ENCODE peak calls at places on chromosome 19, in eight cellular contexts. P is GM23338, W is endothelial cell of umbilical vein, U is neural progenitor cell, X is GM23248, Q is PC-9, A is astrocyte, O is K562. I is an unnamed sample.
A peak's percentile ranks its signal among the peaks of the same experiment; 100 is the strongest.

GRCh38 chr19:51417107-51417806 is at the start of gene SIGLEC10:
- DNase-seq in P (peak; percentile 46), W (no peak), U (no peak), X (no peak), Q (no peak), A (no peak), O (no peak), I (no peak)

GRCh38 chr19:51158474-51159129 is 16.5 kb downstream of the SIGLEC7 start:
- DNase-seq in P (peak; percentile 93), W (peak; percentile 12), U (peak; percentile 69), X (peak; percentile 46), Q (no peak), A (no peak), O (peak; percentile 73), I (peak; percentile 13)

GRCh38 chr19:48348039-48348438 is 15.7 kb downstream of the TMEM143 start:
- DNase-seq in P (no peak), W (peak; percentile 39), U (no peak), X (no peak), Q (no peak), A (no peak), O (no peak), I (no peak)

GRCh38 chr19:54207908-54208783 is 7.5 kb downstream of the RPS9 start:
- DNase-seq in P (no peak), W (peak; percentile 48), U (no peak), X (peak; percentile 30), Q (peak; percentile 68), A (peak; percentile 72), O (peak; percentile 82), I (peak; percentile 77)

GRCh38 chr19:35212241-35212640 is 16.3 kb downstream of the FAM187B start:
- DNase-seq in P (no peak), W (no peak), U (no peak), X (no peak), Q (no peak), A (no peak), O (no peak), I (no peak)

GRCh38 chr19:46350758-46351159 is 3.9 kb downstream of the PPP5C start:
- DNase-seq in P (no peak), W (peak; percentile 63), U (no peak), X (no peak), Q (no peak), A (no peak), O (no peak), I (no peak)

GRCh38 chr19:31529121-31529520 is 179.9 kb upstream of the TSHZ3 start:
- DNase-seq in P (no peak), W (no peak), U (no peak), X (no peak), Q (no peak), A (no peak), O (no peak), I (no peak)

GRCh38 chr19:49116544-49116943 is 2.4 kb downstream of the LIN7B start:
- DNase-seq in P (no peak), W (no peak), U (no peak), X (no peak), Q (no peak), A (no peak), O (no peak), I (no peak)

GRCh38 chr19:1219786-1220451 is 14.3 kb downstream of the STK11 start:
- DNase-seq in P (no peak), W (no peak), U (no peak), X (no peak), Q (no peak), A (no peak), O (no peak), I (no peak)

GRCh38 chr19:33171916-33172359 is 22.2 kb upstream of the LRP3 start:
- DNase-seq in P (no peak), W (no peak), U (no peak), X (peak; percentile 70), Q (no peak), A (peak; percentile 47), O (no peak), I (peak; percentile 38)

GRCh38 chr19:56971230-56971629 is 130.7 kb upstream of the PEG3 start:
- DNase-seq in P (no peak), W (no peak), U (no peak), X (no peak), Q (no peak), A (no peak), O (no peak), I (no peak)

GRCh38 chr19:30376272-30376671 is 4.1 kb downstream of the ZNF536 start:
- DNase-seq in P (peak; percentile 38), W (no peak), U (no peak), X (no peak), Q (no peak), A (no peak), O (no peak), I (no peak)

GRCh38 chr19:30375651-30376050 is 3.5 kb downstream of the ZNF536 start:
- DNase-seq in P (no peak), W (no peak), U (no peak), X (no peak), Q (no peak), A (no peak), O (no peak), I (no peak)

GRCh38 chr19:30376826-30377425 is 4.7 kb downstream of the ZNF536 start:
- DNase-seq in P (no peak), W (no peak), U (no peak), X (no peak), Q (no peak), A (no peak), O (no peak), I (no peak)

GRCh38 chr19:30373593-30373992 is 1.4 kb downstream of the ZNF536 start:
- DNase-seq in P (peak; percentile 91), W (no peak), U (peak; percentile 74), X (no peak), Q (no peak), A (no peak), O (no peak), I (no peak)

GRCh38 chr19:30374791-30375650 is 2.8 kb downstream of the ZNF536 start:
- DNase-seq in P (peak; percentile 70), W (no peak), U (peak; percentile 54), X (peak; percentile 14), Q (no peak), A (no peak), O (no peak), I (no peak)
- TF ChIP-seq EZH2 in P (no peak), W (no peak), U (peak; percentile 40), X (no peak), Q (no peak), A (no peak), O (no peak), I (no peak)

GRCh38 chr19:55519461-55520311 is 17.2 kb downstream of the SBK2 start:
- DNase-seq in P (no peak), W (no peak), U (no peak), X (peak; percentile 95), Q (peak; percentile 84), A (peak; percentile 85), O (no peak), I (peak; percentile 70)
- H2AFZ ChIP-seq in P (no peak overlapping the region), W (no peak overlapping the region), U (no peak overlapping the region), X (no peak overlapping the region), Q (no peak overlapping the region), A (no peak overlapping the region), O (no peak overlapping the region), I (no peak overlapping the region)

GRCh38 chr19:39115105-39115847 is 10.3 kb upstream of the PAK4 start:
- DNase-seq in P (no peak), W (no peak), U (no peak), X (no peak), Q (no peak), A (no peak), O (no peak), I (no peak)

GRCh38 chr19:39110263-39110967 is 15.2 kb upstream of the PAK4 start:
- DNase-seq in P (peak; percentile 75), W (peak; percentile 28), U (peak; percentile 74), X (peak; percentile 62), Q (peak; percentile 42), A (no peak), O (peak; percentile 71), I (peak; percentile 27)

GRCh38 chr19:39111593-39112199 is 13.9 kb upstream of the PAK4 start:
- DNase-seq in P (no peak), W (no peak), U (no peak), X (no peak), Q (peak; percentile 74), A (no peak), O (peak; percentile 55), I (no peak)

GRCh38 chr19:39112338-39112890 is 13.2 kb upstream of the PAK4 start:
- DNase-seq in P (no peak), W (no peak), U (no peak), X (peak; percentile 32), Q (peak; percentile 94), A (peak; percentile 27), O (no peak), I (no peak)

DNA sequence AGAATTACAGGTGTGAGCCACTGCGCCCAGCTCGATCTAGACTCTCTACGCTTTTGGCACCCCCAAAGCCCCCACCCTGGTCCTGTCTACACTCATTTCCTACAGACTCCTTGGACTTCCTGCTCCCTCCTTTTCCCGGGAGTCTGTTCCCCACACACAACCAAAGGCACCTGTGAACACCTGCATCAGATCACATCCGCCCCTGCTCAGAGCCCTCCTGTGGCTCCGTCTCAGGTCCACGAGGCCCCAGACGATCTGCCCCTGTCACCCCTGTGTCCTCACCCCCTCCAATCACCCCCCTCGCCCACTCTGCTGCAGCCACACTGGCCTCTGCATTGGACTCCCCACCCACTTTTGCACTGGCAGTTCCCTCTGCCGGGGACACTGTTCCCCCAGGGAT is 12.4 kb upstream of the PAK4 start:
- DNase-seq in P (no peak), W (no peak), U (no peak), X (no peak), Q (no peak), A (no peak), O (no peak), I (no peak)
- TF ChIP-seq EZH2 in P (no peak), W (no peak), U (no peak), X (no peak), Q (no peak), A (no peak), O (no peak), I (no peak)

GRCh38 chr19:36418287-36419001 is at the start of gene ZFP82:
- DNase-seq in P (peak; percentile 95), W (peak; percentile 88), U (peak; percentile 95), X (peak; percentile 93), Q (no peak), A (peak; percentile 68), O (peak; percentile 75), I (peak; percentile 81)
- H2AFZ ChIP-seq in P (peak within 1 kb of the TSS; percentile 92), W (peak within 1 kb of the TSS; percentile 98), U (peak within 1 kb of the TSS; percentile 48), X (peak within 1 kb of the TSS; percentile 93), Q (peak within 1 kb of the TSS; percentile 72), A (peak within 1 kb of the TSS; percentile 94), O (peak within 1 kb of the TSS; percentile 88), I (peak within 1 kb of the TSS; percentile 86)

DNA sequence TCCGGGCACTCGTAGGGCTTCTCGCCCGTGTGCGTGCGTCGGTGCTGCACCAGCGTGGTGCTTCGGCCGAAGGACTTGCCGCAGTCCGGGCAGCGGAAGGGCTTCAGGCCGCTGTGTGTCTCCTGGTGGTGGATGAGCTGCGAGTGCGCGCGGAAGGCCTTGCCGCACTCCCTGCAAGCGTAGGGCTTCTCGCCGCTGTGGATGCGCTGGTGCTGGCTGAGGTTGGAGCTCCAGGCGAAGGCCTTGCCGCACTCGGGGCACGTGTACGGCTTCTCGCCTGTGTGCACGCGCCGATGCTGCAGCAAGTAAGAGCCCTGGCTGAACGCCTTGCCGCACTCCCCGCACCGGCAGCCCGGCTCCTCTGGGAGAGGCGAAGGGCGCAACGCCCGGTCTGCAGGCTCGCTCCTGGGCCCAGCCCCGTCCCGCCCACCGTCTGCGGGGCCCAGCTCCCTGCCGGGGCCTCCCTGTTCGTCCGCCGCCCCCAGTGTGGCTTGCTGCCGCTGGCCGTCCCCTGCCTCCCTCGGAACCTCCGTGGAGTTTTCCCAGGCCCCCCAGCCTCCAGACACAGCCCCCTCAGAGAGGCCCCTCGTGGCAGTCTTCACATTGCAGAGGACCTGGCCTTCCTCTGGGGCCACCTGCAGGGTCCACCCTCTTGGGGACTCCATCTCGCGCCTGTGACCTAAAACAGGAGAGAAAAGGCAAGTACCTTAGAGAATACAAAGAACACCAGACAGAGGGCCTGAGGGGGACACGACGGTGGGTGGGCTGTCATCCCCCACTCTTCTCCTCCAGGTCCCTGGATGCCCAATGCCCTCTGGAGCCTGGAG is 3.9 kb upstream of the A1BG start:
- DNase-seq in P (peak; percentile 59), W (no peak), U (no peak), X (peak; percentile 40), Q (no peak), A (no peak), O (no peak), I (no peak)
- TF ChIP-seq EZH2 in P (no peak), W (peak; percentile 59), U (no peak), X (no peak), Q (no peak), A (no peak), O (no peak), I (no peak)